ENCODE peak calls at places on chromosomes 6 and 20, in nine cellular contexts. A, E, Z, C, W, R, V, G and Y are unnamed samples.

GRCh38 chr20:14284443-14284842 is 53.0 kb downstream of the FLRT3 start:
- DNase-seq in C (no peak), E (no peak), Z (no peak), A (no peak), V (no peak), R (no peak), G (no peak), W (no peak), Y (no peak)

GRCh38 chr6:131749023-131749422 is 38.2 kb upstream of the CTAGE9 start:
- DNase-seq in C (no peak), R (no peak), A (no peak), V (no peak), E (no peak), Z (no peak), G (no peak), W (no peak), Y (no peak)

GRCh38 chr6:87436435-87436834 is 28.7 kb downstream of the CFAP206 start:
- DNase-seq in W (peak), Z (peak), G (peak), V (peak), R (peak), A (peak), C (peak), E (peak), Y (peak)

GRCh38 chr6:1396952-1397868 is 7.8 kb downstream of the FOXF2 start:
- DNase-seq in W (peak), Z (peak), R (no peak), C (peak), V (peak), A (peak), G (peak), E (peak), Y (peak)

GRCh38 chr6:87730310-87730709 is 28.3 kb upstream of the AKIRIN2 start:
- DNase-seq in V (peak), A (peak), W (no peak), Z (no peak), C (no peak), G (no peak), E (peak), R (peak), Y (no peak)

GRCh38 chr20:19735446-19735845 is 22.6 kb upstream of the RIN2 start:
- DNase-seq in Z (peak), R (no peak), C (peak), G (no peak), W (no peak), E (peak), V (peak), A (peak), Y (no peak)

GRCh38 chr6:42349753-42350573 is 101.8 kb downstream of the TRERF1 start:
- DNase-seq in R (no peak), V (no peak), G (no peak), W (no peak), Z (no peak), A (no peak), E (peak), C (no peak), Y (no peak)

GRCh38 chr6:87540541-87540940 is 49.2 kb downstream of the RARS2 start:
- DNase-seq in A (peak), E (no peak), V (peak), R (no peak), W (no peak), C (peak), Z (no peak), G (no peak), Y (no peak)

GRCh38 chr6:130517444-130517931 is 151.7 kb downstream of the TMEM200A start:
- DNase-seq in Z (no peak), W (peak), C (no peak), R (no peak), E (peak), V (no peak), A (no peak), G (peak), Y (peak)

GRCh38 chr6:64224819-64225218 is 589.2 kb downstream of the PHF3 start:
- DNase-seq in A (peak), E (peak), C (peak), Z (no peak), G (no peak), V (peak), R (no peak), W (no peak), Y (no peak)

GRCh38 chr20:5657190-5657872 is 92.9 kb upstream of the SHLD1 start:
- DNase-seq in R (peak), W (no peak), C (peak), V (peak), Z (peak), A (peak), E (peak), G (no peak), Y (no peak)

GRCh38 chr6:156948807-156949206 is 171.6 kb downstream of the ARID1B start:
- DNase-seq in W (no peak), E (peak), Z (peak), G (peak), V (peak), C (peak), R (no peak), A (no peak), Y (no peak)

GRCh38 chr6:26556263-26557070 is 18.3 kb downstream of the HMGN4 start:
- DNase-seq in W (no peak), C (peak), Z (no peak), R (no peak), E (peak), G (peak), A (no peak), V (peak), Y (peak)

GRCh38 chr6:90397047-90397446 is 100.4 kb upstream of the BACH2 start:
- DNase-seq in V (no peak), E (no peak), Z (no peak), A (no peak), C (no peak), R (no peak), G (no peak), W (no peak), Y (no peak)

GRCh38 chr6:27114792-27115191 is 132.7 kb upstream of the PRSS16 start:
- DNase-seq in C (no peak), E (no peak), G (no peak), A (no peak), R (no peak), Z (no peak), W (no peak), V (no peak), Y (no peak)

GRCh38 chr6:121925024-121925423 is 474.4 kb upstream of the HSF2 start:
- DNase-seq in V (no peak), A (no peak), G (no peak), R (no peak), C (no peak), Z (no peak), W (no peak), E (peak), Y (no peak)

GRCh38 chr6:162032620-162033019 is 694.9 kb downstream of the PRKN start:
- DNase-seq in R (no peak), G (no peak), C (peak), V (peak), E (no peak), Z (peak), W (no peak), A (no peak), Y (no peak)

DNA sequence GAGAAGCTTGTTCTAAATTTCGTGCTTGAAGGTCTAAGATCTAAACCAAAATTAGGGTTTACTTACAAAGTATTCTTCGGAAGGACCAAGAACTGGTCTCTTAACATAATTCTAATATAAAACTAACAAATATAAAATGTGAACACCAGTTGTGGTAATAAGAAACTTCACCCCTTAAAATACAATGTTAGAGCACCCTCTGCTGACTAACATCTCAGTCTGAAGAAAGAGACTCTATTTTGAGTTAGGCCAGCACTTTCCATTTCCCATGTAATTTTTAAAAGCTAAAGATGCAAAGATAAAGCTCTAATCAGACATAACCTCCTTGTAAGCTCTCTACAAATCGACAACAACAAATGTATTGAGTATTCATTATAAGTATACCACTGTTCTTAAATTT is 24.6 kb downstream of the ATG5 start:
- DNase-seq in Z (no peak), C (peak), V (peak), G (peak), A (no peak), W (peak), R (no peak), E (peak), Y (no peak)
- TF ChIP-seq CTCF in Z (peak), C (peak), V (peak), G (peak), A (peak), W (peak), R (peak), E (peak), Y (peak)

GRCh38 chr20:10314198-10314597 is 95.6 kb downstream of the SNAP25 start:
- DNase-seq in C (peak), A (no peak), G (no peak), W (no peak), Z (no peak), R (no peak), E (peak), V (peak), Y (no peak)

GRCh38 chr20:10315138-10315537 is 96.5 kb downstream of the SNAP25 start:
- DNase-seq in W (no peak), E (no peak), Z (no peak), V (no peak), R (no peak), C (no peak), G (no peak), A (no peak), Y (no peak)

GRCh38 chr20:10318625-10319024 is 100.0 kb downstream of the SNAP25 start:
- DNase-seq in V (no peak), A (no peak), G (no peak), C (no peak), Z (no peak), W (no peak), R (no peak), E (no peak), Y (no peak)

GRCh38 chr20:10313701-10314100 is 95.1 kb downstream of the SNAP25 start:
- DNase-seq in R (no peak), W (no peak), A (no peak), Z (no peak), V (peak), G (no peak), C (peak), E (peak), Y (no peak)

GRCh38 chr20:10316582-10316981 is 98.0 kb downstream of the SNAP25 start:
- DNase-seq in V (no peak), Z (no peak), W (no peak), R (peak), G (peak), A (no peak), E (no peak), C (peak), Y (peak)
- TF ChIP-seq CTCF in V (peak), Z (peak), W (no peak), R (peak), G (peak), A (peak), E (no peak), C (no peak), Y (peak)

DNA sequence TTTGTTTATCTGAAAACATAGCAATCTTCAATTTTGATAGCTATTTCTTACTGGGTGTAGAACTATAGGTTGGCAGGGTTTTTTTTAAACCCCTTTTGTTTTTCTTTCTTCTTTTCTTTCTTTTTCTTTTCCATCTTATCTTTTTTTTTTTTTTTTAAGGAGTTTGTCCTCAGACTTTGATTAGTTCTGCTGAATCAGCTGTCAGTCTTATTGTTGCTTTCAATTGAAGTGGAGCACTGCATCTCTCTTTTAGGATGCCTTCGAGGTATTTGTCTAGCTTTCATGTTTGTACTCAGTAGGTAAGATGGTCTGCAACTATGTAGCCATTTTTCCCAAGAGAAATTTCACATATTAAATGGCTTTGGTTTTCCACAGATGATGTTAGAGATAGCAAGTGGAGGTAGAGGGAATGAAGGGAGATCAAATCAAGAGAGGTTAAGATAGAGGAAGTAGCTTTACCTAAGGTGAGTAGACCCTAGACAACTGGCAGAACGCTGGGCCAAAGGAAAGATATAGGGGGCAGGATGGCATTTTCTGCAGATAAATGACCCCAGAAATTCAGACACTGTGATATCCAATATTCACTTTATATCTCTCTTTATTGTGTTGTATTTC is 137.1 kb downstream of the BCAS1 start:
- DNase-seq in W (no peak), Z (no peak), A (no peak), R (no peak), E (no peak), C (no peak), G (no peak), V (no peak), Y (no peak)
- TF ChIP-seq CTCF in W (no peak), Z (no peak), A (no peak), R (no peak), E (no peak), C (no peak), G (no peak), V (no peak), Y (no peak)

GRCh38 chr20:37899105-37900045 is 3.6 kb upstream of the VSTM2L start:
- DNase-seq in E (no peak), C (no peak), V (no peak), A (no peak), W (no peak), R (no peak), G (no peak), Z (no peak), Y (no peak)
- TF ChIP-seq CTCF in E (no peak), C (peak), V (no peak), A (no peak), W (no peak), R (no peak), G (peak), Z (no peak), Y (no peak)

GRCh38 chr6:56714273-56714672 is 71.6 kb upstream of the DST start:
- DNase-seq in G (no peak), C (no peak), Z (no peak), R (no peak), W (no peak), E (no peak), V (no peak), A (no peak), Y (no peak)
- TF ChIP-seq CTCF in G (no peak), C (no peak), Z (no peak), R (no peak), W (no peak), E (no peak), V (peak), A (no peak), Y (no peak)

GRCh38 chr6:30493643-30494250 is 4.4 kb downstream of the HLA-E start:
- DNase-seq in V (no peak), G (no peak), W (no peak), A (no peak), R (no peak), E (no peak), C (no peak), Z (no peak), Y (peak)
- TF ChIP-seq CTCF in V (peak), G (peak), W (peak), A (peak), R (no peak), E (peak), C (peak), Z (peak), Y (peak)

DNA sequence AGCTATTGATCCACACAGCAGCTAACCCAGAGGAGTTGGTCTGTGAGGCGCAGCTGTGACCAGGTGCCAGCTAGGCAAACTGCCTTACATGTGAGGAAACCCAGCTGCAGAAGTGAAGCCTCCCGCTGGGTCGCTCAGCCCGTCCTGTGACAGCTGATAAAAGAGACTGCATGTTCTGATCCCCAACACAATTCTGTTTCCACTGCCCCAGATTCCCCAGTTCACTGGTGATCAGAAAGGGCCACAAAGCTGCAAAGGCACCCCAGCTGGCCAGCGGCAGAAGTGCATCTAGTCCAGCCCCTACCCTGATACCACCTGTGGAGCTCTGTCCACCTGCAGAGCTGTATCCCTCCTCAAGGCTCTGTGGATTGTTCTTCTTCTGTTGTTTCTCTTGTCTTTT is 64.5 kb downstream of the CTNNBL1 start:
- DNase-seq in C (peak), A (no peak), Z (no peak), R (peak), E (no peak), G (no peak), W (no peak), V (no peak), Y (no peak)
- TF ChIP-seq CTCF in C (peak), A (no peak), Z (peak), R (no peak), E (no peak), G (peak), W (no peak), V (no peak), Y (no peak)

GRCh38 chr6:9316831-9317230 is 881.5 kb upstream of the SLC35B3 start:
- DNase-seq in W (no peak), E (no peak), V (no peak), Z (no peak), R (no peak), C (no peak), A (no peak), G (no peak), Y (no peak)

DNA sequence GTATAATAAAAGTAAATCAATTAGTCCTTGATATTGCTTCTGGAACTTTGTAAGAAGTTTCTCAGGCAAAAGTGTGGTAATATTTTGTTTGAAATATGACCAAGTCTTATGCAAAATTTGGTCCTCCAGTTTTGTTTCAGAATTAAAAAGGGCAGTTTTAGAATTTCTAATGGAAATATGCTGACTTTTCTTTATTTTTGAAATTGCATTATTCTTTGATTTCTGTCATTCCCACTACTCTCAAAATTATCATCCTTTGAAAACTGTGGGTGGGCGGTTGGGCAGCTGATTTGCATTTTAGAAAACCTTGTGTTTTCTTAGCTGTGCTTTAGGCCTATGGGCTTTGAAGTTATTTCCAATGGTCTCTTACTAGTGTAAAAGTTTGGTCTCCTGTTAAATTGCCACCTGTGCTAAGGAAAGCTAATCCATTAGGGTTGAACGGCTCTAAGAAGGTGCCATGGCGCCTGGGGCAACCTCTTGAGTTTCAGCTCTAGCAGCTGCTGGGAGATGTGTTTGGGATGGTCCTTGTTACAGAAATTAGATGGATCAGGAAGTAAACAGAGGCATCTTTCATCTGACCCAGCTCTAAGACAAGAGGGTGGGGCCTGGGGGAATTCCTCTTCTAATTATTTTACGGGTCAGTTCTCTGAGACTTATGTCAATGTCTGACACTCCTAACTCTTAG is 880.8 kb upstream of the SLC35B3 start:
- DNase-seq in W (no peak), Z (no peak), C (no peak), R (no peak), V (no peak), G (no peak), A (no peak), E (no peak), Y (no peak)
- TF ChIP-seq CTCF in W (no peak), Z (no peak), C (no peak), R (no peak), V (no peak), G (no peak), A (no peak), E (no peak), Y (no peak)